ENCODE peak calls at places on chromosomes 12 and 14, in seven cellular contexts. X is CD8-positive, alpha-beta T cell; P is ovary; G is fibroblast of lung; W is OCI-LY7; F is K562; R is right cardiac atrium. Z is an unnamed sample.

GRCh38 chr14:50371546-50371945 is 25.1 kb downstream of the CDKL1 start:
- DNase-seq in G (no peak), R (no peak), W (no peak), X (no peak), P (no peak), F (no peak), Z (no peak)

GRCh38 chr12:15527201-15527782 is 205.0 kb downstream of the PTPRO start:
- DNase-seq in R (peak), W (peak), X (no peak), F (no peak), P (no peak), G (peak), Z (no peak)

GRCh38 chr14:74514471-74514932 is 20.9 kb downstream of the ISCA2 start:
- DNase-seq in X (no peak), G (peak), W (no peak), F (no peak), R (peak), P (peak), Z (no peak)

GRCh38 chr14:100155049-100155621 is 4.3 kb downstream of the DEGS2 start:
- DNase-seq in W (peak), F (peak), X (no peak), G (no peak), R (peak), P (no peak), Z (no peak)

GRCh38 chr12:26971963-26972362 is 33.7 kb downstream of the FGFR1OP2 start:
- DNase-seq in X (peak), G (no peak), R (no peak), F (no peak), W (peak), P (no peak), Z (no peak)

GRCh38 chr12:131313635-131314034 is 359.9 kb downstream of the ADGRD1 start:
- DNase-seq in F (no peak), X (no peak), G (no peak), W (no peak), R (no peak), P (no peak), Z (no peak)

GRCh38 chr14:54106802-54107377 is 150.3 kb upstream of the BMP4 start:
- DNase-seq in R (no peak), G (peak), P (no peak), F (no peak), X (no peak), W (no peak), Z (no peak)

GRCh38 chr14:45038865-45039264 is 45.1 kb upstream of the PRPF39 start:
- DNase-seq in F (no peak), X (no peak), W (peak), P (no peak), R (no peak), G (no peak), Z (no peak)

GRCh38 chr12:79782197-79782890 is 91.6 kb upstream of the PAWR start:
- DNase-seq in R (no peak), G (peak), P (no peak), F (no peak), W (no peak), X (no peak), Z (no peak)

GRCh38 chr14:72017290-72017689 is 85.1 kb downstream of the RGS6 start:
- DNase-seq in G (no peak), P (no peak), R (no peak), W (no peak), F (no peak), X (no peak), Z (no peak)

GRCh38 chr14:68807987-68808386 is 15.1 kb upstream of the ZFP36L1 start:
- DNase-seq in R (no peak), F (no peak), W (no peak), G (no peak), X (no peak), P (no peak), Z (no peak)

GRCh38 chr12:26735249-26735639 is 97.8 kb downstream of the ITPR2 start:
- DNase-seq in G (no peak), R (no peak), W (no peak), X (no peak), P (no peak), F (no peak), Z (no peak)

GRCh38 chr12:77603923-77604322 is 226.8 kb upstream of the NAV3 start:
- DNase-seq in R (no peak), F (no peak), W (no peak), P (no peak), X (no peak), G (no peak), Z (no peak)

GRCh38 chr12:77608157-77608755 is 222.4 kb upstream of the NAV3 start:
- DNase-seq in X (no peak), G (no peak), R (no peak), F (no peak), W (no peak), P (no peak), Z (peak)

GRCh38 chr12:77606348-77606747 is 224.3 kb upstream of the NAV3 start:
- DNase-seq in P (no peak), G (no peak), F (no peak), W (no peak), R (no peak), X (no peak), Z (no peak)

GRCh38 chr12:77609016-77609415 is 221.7 kb upstream of the NAV3 start:
- DNase-seq in P (no peak), F (no peak), G (no peak), X (no peak), W (no peak), R (no peak), Z (no peak)
- H3K4me3 ChIP-seq in P (no peak), F (no peak), G (no peak), X (no peak), W (no peak), R (no peak), Z (no peak)

DNA sequence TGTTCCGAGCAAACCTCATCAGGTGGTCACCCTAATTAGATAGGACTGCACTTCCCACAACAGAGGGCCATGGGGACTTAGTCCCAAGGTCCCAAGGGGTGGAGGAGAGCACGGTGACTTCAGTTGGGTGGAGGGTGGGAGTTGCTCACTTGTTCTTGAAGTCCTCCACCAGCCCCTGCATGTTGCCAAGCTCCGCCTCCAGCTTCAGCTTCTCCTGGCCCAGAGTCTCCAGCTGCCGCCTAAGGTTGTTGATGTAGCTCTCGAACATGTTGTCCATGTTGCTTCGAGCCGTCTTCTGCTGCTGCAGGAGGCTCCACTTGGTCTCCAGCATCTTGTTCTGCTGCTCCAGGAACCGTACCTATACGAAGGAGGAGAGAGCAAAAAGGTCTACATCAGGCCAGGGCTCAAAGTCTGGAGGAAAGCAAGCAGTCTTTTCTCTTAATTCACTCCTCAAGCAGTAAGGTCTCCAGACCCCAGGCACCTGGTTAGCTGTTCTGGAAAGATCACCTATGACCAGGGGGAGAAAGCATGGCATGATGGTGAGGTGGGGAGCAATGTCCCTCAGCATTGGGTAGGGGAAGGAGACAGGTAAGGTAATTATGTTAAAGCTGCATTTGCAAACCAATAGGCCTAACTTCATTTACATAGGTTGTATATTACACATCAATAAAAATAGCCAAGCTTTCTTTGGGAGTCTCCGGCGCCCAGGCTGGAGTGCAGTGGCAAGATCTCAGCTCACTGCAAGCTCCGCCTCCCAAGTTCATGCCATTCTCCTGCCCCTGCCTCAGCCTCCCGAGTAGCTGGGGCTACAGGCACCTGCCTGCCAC is 2.9 kb downstream of the KRT8 start:
- DNase-seq in F (no peak), P (no peak), X (no peak), R (no peak), G (no peak), W (no peak), Z (no peak)
- H3K4me3 ChIP-seq in F (peak), P (no peak), X (no peak), R (no peak), G (no peak), W (no peak), Z (no peak)

DNA sequence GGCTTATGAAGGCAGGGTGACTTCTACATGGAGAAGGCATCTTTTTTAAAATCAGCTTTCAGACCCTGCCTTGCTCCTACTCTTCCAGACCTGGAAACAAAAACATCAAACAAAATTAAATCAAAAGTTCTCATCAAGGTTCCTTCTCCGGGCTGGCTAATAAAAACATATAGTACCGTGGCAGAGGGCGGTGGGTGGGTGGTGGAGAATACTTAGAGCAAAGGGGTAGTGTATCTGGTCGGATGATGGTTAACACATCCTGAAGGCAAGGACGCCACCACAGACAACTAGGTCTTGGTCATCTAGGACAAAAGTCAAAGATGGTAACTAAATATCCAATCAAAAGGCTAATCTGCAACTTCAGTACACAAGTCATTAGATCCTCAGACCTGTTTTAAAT is 1.8 kb downstream of the DAD1 start:
- DNase-seq in F (no peak), R (no peak), X (no peak), G (no peak), P (no peak), W (no peak), Z (no peak)
- H3K4me3 ChIP-seq in F (no peak), R (no peak), X (no peak), G (peak), P (no peak), W (peak), Z (no peak)

GRCh38 chr12:113610698-113611097 is 139.0 kb upstream of the LHX5 start:
- DNase-seq in W (no peak), X (no peak), R (no peak), F (no peak), G (no peak), P (no peak), Z (no peak)
- H3K4me3 ChIP-seq in W (no peak), X (no peak), R (no peak), F (no peak), G (no peak), P (no peak), Z (no peak)

GRCh38 chr14:104801284-104802119 is 601 bp downstream of the ZBTB42 start:
- DNase-seq in W (no peak), X (no peak), F (no peak), G (no peak), R (peak), P (no peak), Z (no peak)
- H3K4me3 ChIP-seq in W (peak), X (peak), F (peak), G (peak), R (peak), P (peak), Z (peak)